ENCODE peak calls at places on chromosomes 16 and 17, in five cellular contexts. P, V, Z, G and B are unnamed samples.

GRCh38 chr17:35998018-35998545 is 3.3 kb downstream of the CCL15 start:
- DNase-seq in Z (no peak), P (no peak), V (no peak), G (no peak), B (no peak)

GRCh38 chr16:83769397-83770008 is 38.3 kb upstream of the HSBP1 start:
- DNase-seq in G (no peak), Z (no peak), P (no peak), V (no peak), B (peak; percentile 21)

GRCh38 chr16:86609115-86609514 is 30.8 kb downstream of the FOXL1 start:
- DNase-seq in P (no peak), G (no peak), V (peak; percentile 93), Z (no peak), B (no peak)

GRCh38 chr16:65218348-65218747 is 96.5 kb upstream of the CDH11 start:
- DNase-seq in G (no peak), Z (no peak), V (no peak), P (no peak), B (no peak)

GRCh38 chr17:38733315-38734234 is 3.4 kb downstream of the CISD3 start:
- DNase-seq in P (no peak), V (peak; percentile 57), G (no peak), Z (no peak), B (peak; percentile 78)

GRCh38 chr17:59853168-59853918 is 39.4 kb downstream of the TUBD1 start:
- DNase-seq in V (no peak), Z (peak; percentile 98), P (peak; percentile 16), G (peak; percentile 100), B (peak; percentile 95)

GRCh38 chr17:59220328-59221158 is at the start of gene GDPD1:
- DNase-seq in Z (peak; percentile 86), G (peak; percentile 91), V (peak; percentile 97), P (peak; percentile 99), B (peak; percentile 97)

GRCh38 chr17:33868899-33869298 is 386.2 kb upstream of the CCL2 start:
- DNase-seq in Z (no peak), V (no peak), P (no peak), G (no peak), B (no peak)

GRCh38 chr16:23464196-23464595 is 11.2 kb upstream of the COG7 start:
- DNase-seq in V (no peak), G (no peak), Z (no peak), P (no peak), B (no peak)

GRCh38 chr16:68149596-68149995 is 64.4 kb downstream of the NFATC3 start:
- DNase-seq in Z (no peak), P (no peak), V (no peak), G (no peak), B (no peak)

GRCh38 chr16:69927056-69927757 is 23.9 kb upstream of the CLEC18A start:
- DNase-seq in P (no peak), V (peak; percentile 96), G (no peak), Z (no peak), B (no peak)

GRCh38 chr17:79842656-79843474 is 3.6 kb upstream of the CBX4 start:
- DNase-seq in Z (no peak), G (no peak), P (peak; percentile 63), V (peak; percentile 92), B (no peak)

GRCh38 chr17:8304181-8304910 is 5.7 kb upstream of the ARHGEF15 start:
- DNase-seq in V (no peak), P (no peak), Z (no peak), G (no peak), B (no peak)

GRCh38 chr17:44071198-44071520 is 624 bp downstream of the G6PC3 start:
- DNase-seq in G (peak; percentile 72), P (no peak), Z (no peak), V (no peak), B (no peak)

GRCh38 chr17:28846231-28846630 is 3.6 kb upstream of the FAM222B start:
- DNase-seq in Z (no peak), V (no peak), P (no peak), G (peak; percentile 49), B (no peak)

GRCh38 chr17:4562000-4562969 is 1.9 kb upstream of the GGT6 start:
- DNase-seq in V (no peak), Z (no peak), P (no peak), G (no peak), B (peak; percentile 32)
- H3K4me1 ChIP-seq in V (peaks cover 5% of the 10 kb centered on the region), Z (peaks cover 31% of the 10 kb centered on the region), P (no peaks in the 10 kb centered on the region), G (peaks cover 4% of the 10 kb centered on the region), B (peaks cover 29% of the 10 kb centered on the region)

GRCh38 chr16:11848842-11849241 is 2.5 kb downstream of the RSL1D1 start:
- DNase-seq in P (no peak), G (no peak), Z (peak; percentile 39), V (no peak), B (no peak)
- H3K4me3 ChIP-seq in P (no peak overlapping the region), G (no peak overlapping the region), Z (no peak overlapping the region), V (no peak overlapping the region), B (no peak overlapping the region)

DNA sequence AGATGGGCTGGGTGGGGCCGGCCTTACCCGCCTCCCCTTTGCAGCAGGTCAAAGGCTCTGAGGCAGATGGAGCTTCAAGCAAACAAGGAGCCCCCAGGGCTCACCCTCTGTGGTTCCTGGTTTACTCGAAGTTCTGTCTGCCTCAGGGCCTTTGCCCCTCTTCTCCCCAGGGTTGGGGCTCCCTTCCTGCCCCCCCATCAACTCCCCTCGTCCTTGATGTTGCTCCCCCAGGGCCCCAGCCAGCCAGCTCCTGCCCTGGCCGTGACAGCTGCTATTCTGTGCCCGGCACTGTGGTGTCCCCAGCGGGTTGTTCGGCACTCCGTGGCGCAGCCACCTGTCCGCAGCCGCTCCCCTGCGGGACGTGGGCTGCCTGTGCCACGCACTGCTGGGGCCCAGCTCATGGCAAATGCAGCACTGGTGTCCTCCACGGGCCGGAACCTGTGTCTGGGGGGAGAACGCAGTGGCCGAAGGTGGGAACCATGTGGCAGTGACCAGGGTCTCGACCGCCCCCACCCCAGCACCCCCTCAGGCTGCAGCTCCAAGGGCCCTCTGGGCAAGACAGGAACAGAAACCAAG is 4.3 kb upstream of the METRN start:
- DNase-seq in Z (no peak), G (no peak), P (no peak), V (no peak), B (no peak)
- H4K20me1 ChIP-seq in Z (no peaks in the 10 kb centered on the region), G (no peaks in the 10 kb centered on the region), P (peaks cover 26% of the 10 kb centered on the region), V (peaks cover 4% of the 10 kb centered on the region), B (no peaks in the 10 kb centered on the region)

GRCh38 chr17:81390436-81391214 is 4.6 kb upstream of the BAHCC1 start:
- DNase-seq in P (no peak), V (no peak), Z (no peak), G (no peak), B (no peak)
- H3K4me1 ChIP-seq in P (peaks cover 64% of the 10 kb centered on the region), V (peaks cover 33% of the 10 kb centered on the region), Z (peaks cover 28% of the 10 kb centered on the region), G (peaks cover 15% of the 10 kb centered on the region), B (peaks cover 38% of the 10 kb centered on the region)

GRCh38 chr16:58421029-58421428 is 28.8 kb downstream of the GINS3 start:
- DNase-seq in V (no peak), P (no peak), Z (no peak), G (no peak), B (peak; percentile 76)
- H3K4me3 ChIP-seq in V (no peak overlapping the region), P (no peak overlapping the region), Z (no peak overlapping the region), G (no peak overlapping the region), B (peak overlapping the region; percentile 71)

GRCh38 chr17:62723842-62724241 is 84.3 kb downstream of the MARCHF10 start:
- DNase-seq in Z (no peak), P (peak; percentile 53), V (no peak), G (no peak), B (no peak)

GRCh38 chr17:62725791-62726249 is 82.3 kb downstream of the MARCHF10 start:
- DNase-seq in V (no peak), G (peak; percentile 98), P (no peak), Z (peak; percentile 58), B (no peak)

GRCh38 chr17:62732125-62732524 is 76.0 kb downstream of the MARCHF10 start:
- DNase-seq in P (no peak), G (no peak), Z (peak; percentile 82), V (no peak), B (no peak)

GRCh38 chr17:62724398-62725146 is 83.5 kb downstream of the MARCHF10 start:
- DNase-seq in G (no peak), Z (peak; percentile 90), V (no peak), P (no peak), B (peak; percentile 14)

DNA sequence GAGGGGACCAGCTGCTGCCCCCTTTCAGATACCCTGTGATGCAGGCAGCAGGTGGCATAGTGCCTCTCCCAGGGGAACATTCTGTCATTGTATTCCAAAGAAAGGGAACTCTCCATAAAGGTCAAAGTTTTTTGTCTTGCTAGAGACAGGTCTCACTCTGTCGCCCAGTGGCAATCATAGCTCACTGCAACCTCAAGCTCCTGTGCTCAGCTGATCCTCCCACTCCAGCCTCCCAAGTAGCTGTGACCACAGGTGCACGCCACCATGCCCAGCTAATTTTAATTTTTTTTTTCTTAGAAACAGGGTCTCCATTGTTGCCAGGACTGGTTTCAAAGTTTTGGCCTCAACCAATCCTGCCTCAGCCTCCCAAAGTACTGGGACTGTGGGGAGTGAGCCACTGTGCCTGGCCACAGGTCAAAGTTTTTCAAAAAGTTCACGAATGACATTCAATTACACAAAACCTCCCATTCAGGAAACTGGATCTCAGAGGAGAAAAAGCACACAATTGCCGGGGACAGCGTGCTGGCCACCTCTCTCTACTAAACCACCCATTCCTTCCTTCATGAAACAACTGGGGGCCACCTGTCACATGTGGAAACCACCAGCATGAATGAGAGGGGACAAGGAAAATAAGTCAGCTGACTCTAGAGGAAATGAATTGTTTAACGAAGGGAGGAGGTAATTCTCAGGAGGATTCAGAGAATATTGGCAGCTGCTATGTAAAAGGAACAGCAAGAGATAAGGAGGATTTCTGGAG is 80.0 kb downstream of the MARCHF10 start:
- DNase-seq in Z (no peak), P (no peak), G (no peak), V (no peak), B (no peak)
- H4K20me1 ChIP-seq in Z (no peaks in the 10 kb centered on the region), P (no peaks in the 10 kb centered on the region), G (no peaks in the 10 kb centered on the region), V (no peaks in the 10 kb centered on the region), B (no peaks in the 10 kb centered on the region)